ENCODE peak calls at places on chromosomes 5 and 9, in five cellular contexts. H, S, C, J and A are unnamed samples.

GRCh38 chr5:170144286-170145023 is 38.8 kb downstream of the FOXI1 start:
- DNase-seq in H (no peak), S (no peak), C (no peak), J (no peak), A (no peak)

GRCh38 chr5:69136296-69136695 is 30.7 kb upstream of the CCNB1 start:
- DNase-seq in H (no peak), S (no peak), C (no peak), J (no peak), A (peak; percentile 60)

GRCh38 chr9:111542497-111543254 is 17.7 kb downstream of the ZNF483 start:
- DNase-seq in H (no peak), S (no peak), C (no peak), J (no peak), A (no peak)

GRCh38 chr5:15933481-15934207 is 245.9 kb downstream of the MARCHF11 start:
- DNase-seq in H (no peak), S (no peak), C (no peak), J (no peak), A (no peak)

GRCh38 chr9:94782367-94783120 is 56.0 kb downstream of the AOPEP start:
- DNase-seq in H (no peak), S (no peak), C (no peak), J (no peak), A (no peak)

GRCh38 chr9:76441551-76442322 is 17.2 kb upstream of the GCNT1 start:
- DNase-seq in H (no peak), S (no peak), C (no peak), J (no peak), A (no peak)

GRCh38 chr5:62132279-62132678 is 173.7 kb upstream of the KIF2A start:
- DNase-seq in H (no peak), S (no peak), C (no peak), J (no peak), A (no peak)

GRCh38 chr5:89844548-89844947 is 565.0 kb downstream of the CETN3 start:
- DNase-seq in H (no peak), S (no peak), C (no peak), J (no peak), A (no peak)

GRCh38 chr5:115181757-115182156 is 12.0 kb upstream of the TRIM36 start:
- DNase-seq in H (no peak), S (no peak), C (no peak), J (no peak), A (no peak)

GRCh38 chr5:163362806-163363788 is 74.3 kb upstream of the CCNG1 start:
- DNase-seq in H (no peak), S (no peak), C (no peak), J (no peak), A (peak; percentile 77)

GRCh38 chr9:108049671-108050494 is 560.3 kb upstream of the KLF4 start:
- DNase-seq in H (no peak), S (no peak), C (no peak), J (no peak), A (no peak)

GRCh38 chr9:112278152-112278551 is 55.3 kb downstream of the PTBP3 start:
- DNase-seq in H (no peak), S (peak; percentile 6), C (no peak), J (no peak), A (no peak)

GRCh38 chr5:43192558-43193170 is 639 bp downstream of the NIM1K start:
- DNase-seq in H (peak; percentile 16), S (no peak), C (no peak), J (peak; percentile 63), A (no peak)

GRCh38 chr9:83062011-83062652 is 810 bp downstream of the RASEF start:
- DNase-seq in H (peak; percentile 64), S (no peak), C (no peak), J (peak; percentile 62), A (no peak)

GRCh38 chr9:83061036-83061435 is 1.9 kb downstream of the RASEF start:
- DNase-seq in H (peak; percentile 38), S (no peak), C (no peak), J (no peak), A (no peak)

GRCh38 chr9:83059417-83059816 is 3.5 kb downstream of the RASEF start:
- DNase-seq in H (peak; percentile 24), S (no peak), C (no peak), J (no peak), A (no peak)

GRCh38 chr9:83062653-83063527 is at the start of gene RASEF:
- DNase-seq in H (peak; percentile 85), S (no peak), C (no peak), J (no peak), A (no peak)

GRCh38 chr9:83060557-83060956 is 2.4 kb downstream of the RASEF start:
- DNase-seq in H (no peak), S (no peak), C (no peak), J (no peak), A (no peak)
- TF ChIP-seq POLR2AphosphoS5 in H (no peak), S (no peak), C (no peak), J (no peak), A (no peak)

GRCh38 chr5:119112151-119112550 is 41.3 kb downstream of the DMXL1 start:
- DNase-seq in H (no peak), S (no peak), C (no peak), J (no peak), A (no peak)

GRCh38 chr5:119120893-119121292 is 50.0 kb downstream of the DMXL1 start:
- DNase-seq in H (no peak), S (no peak), C (no peak), J (no peak), A (no peak)

GRCh38 chr5:119117237-119117636 is 46.4 kb downstream of the DMXL1 start:
- DNase-seq in H (no peak), S (no peak), C (no peak), J (no peak), A (no peak)
- H3K36me3 ChIP-seq in H (no peaks in the 10 kb centered on the region), S (peaks cover 3% of the 10 kb centered on the region), C (peaks cover 8% of the 10 kb centered on the region), J (peaks cover 62% of the 10 kb centered on the region), A (peaks cover 45% of the 10 kb centered on the region)

DNA sequence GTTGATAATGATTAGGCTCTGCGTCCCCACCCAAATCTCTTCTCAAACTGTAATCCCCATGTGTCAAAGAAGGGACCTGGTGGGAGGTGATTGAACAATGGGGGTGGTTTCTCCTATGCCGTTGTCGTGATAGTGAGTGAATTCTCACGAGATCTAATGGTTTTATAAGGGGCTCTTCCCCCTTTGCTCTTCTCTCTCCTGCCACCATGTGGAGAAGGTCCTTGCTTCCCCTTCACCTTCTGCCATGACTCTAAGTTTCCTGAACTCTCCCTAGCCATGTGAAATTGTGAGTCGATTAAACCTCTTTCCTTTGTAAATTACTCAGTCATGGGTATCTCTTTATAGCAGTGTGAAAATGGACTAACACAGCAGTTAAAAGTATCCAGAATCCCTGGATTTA is 715.2 kb upstream of the DMAC1 start:
- DNase-seq in H (no peak), S (no peak), C (no peak), J (no peak), A (no peak)
- H3K9me3 ChIP-seq in H (no peaks in the 10 kb centered on the region), S (peaks cover 27% of the 10 kb centered on the region), C (no peaks in the 10 kb centered on the region), J (no peaks in the 10 kb centered on the region), A (no peaks in the 10 kb centered on the region)

GRCh38 chr5:40112875-40113274 is 566.8 kb upstream of the PTGER4 start:
- DNase-seq in H (no peak), S (no peak), C (no peak), J (no peak), A (no peak)
- TF ChIP-seq POLR2AphosphoS5 in H (no peak), S (no peak), C (no peak), J (no peak), A (no peak)

DNA sequence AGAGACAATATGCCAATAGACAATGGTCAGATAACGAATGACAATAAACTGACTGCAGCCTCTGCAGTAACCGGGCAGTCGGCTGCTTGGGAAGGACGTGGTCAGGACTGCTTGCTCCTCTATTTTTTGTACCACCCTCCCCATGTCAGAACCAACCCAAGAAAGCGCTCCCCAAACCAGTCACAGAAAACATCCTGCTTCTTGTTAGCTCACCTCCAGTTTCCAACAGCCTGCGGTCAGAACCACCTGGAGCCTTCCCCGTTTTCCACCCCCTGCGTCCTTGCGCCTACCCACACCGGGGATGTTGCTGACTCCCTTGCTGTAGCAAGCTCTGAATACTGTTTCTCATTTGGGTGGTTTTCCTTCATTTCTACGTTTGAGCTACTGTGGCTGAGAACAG is 1.7 kb upstream of the MRNIP start:
- DNase-seq in H (peak; percentile 5), S (no peak), C (no peak), J (peak; percentile 44), A (no peak)
- H3K36me3 ChIP-seq in H (no peaks in the 10 kb centered on the region), S (peaks cover 11% of the 10 kb centered on the region), C (no peaks in the 10 kb centered on the region), J (peaks cover 37% of the 10 kb centered on the region), A (peaks cover 9% of the 10 kb centered on the region)

DNA sequence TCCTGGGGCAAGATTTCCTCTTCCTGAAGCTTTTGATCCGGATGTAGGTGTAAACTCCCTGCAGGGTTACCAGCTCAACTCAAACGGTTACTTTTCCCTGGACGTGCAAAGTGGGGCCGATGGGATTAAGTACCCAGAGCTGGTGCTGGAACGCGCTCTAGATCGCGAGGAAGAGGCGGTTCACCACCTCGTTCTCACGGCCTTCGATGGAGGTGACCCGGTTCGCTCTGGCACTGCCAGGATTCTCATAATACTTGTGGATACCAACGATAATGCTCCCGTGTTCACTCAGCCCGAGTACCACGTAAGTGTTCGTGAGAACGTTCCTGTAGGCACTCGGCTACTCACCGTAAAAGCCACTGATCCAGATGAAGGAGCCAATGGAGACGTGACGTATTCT is 820 bp downstream of the PCDHGA4 start:
- DNase-seq in H (no peak), S (no peak), C (no peak), J (no peak), A (no peak)
- H3K9me3 ChIP-seq in H (peaks cover 77% of the 10 kb centered on the region), S (peaks cover 24% of the 10 kb centered on the region), C (no peaks in the 10 kb centered on the region), J (peaks cover 56% of the 10 kb centered on the region), A (no peaks in the 10 kb centered on the region)

DNA sequence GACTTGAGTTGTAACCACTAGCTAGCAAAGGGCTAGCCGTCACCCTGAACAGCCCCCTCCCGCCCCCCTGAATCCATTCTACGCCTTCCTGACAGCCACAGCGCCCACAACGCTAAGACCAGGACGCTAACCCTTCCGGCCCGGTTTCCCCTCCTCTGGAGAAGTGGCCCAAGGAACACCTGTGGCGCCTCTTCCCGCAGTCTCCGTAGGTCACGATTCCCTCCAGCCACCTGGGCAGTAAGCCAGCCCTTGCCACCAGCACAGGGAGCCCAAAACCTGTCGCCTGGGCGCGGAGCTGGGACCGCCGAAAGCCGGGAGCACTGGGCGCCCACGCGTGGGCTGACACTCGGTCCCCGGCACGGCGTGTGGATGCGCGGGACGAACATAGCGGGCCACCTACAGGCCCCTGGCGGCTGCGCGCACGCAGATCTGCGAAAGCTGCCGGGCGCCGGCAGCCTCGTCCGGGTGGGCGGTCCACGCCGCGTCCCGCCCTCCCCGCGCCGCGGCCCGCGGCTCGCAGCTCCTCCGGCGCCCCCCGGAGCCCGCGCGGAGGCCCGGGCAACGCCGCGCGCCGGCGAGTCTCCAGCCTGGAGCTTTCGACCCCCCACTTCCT is 596 bp downstream of the IRF1 start:
- DNase-seq in H (peak; percentile 69), S (no peak), C (no peak), J (peak; percentile 84), A (no peak)
- TF ChIP-seq POLR2AphosphoS5 in H (no peak), S (no peak), C (no peak), J (no peak), A (no peak)

DNA sequence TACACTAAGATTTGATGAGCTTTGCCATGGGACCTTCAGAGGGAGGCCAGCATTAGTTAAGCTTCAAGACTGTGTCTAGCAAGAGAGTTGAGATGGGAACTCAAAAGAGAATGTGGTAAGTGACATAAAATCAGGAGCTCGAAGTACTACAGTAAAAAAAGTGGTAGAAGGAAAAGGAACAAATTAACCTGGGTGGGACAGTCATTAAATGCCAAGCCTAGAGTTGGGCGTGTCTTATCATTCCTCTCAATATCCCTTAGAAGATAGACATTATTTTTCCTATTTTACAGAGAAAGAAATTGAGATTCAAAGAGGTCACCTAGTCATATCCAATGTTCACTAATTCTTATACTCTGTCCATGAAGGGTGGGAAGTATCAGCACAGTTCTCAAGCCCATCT is 3.3 kb upstream of the TXN start:
- DNase-seq in H (no peak), S (no peak), C (no peak), J (no peak), A (no peak)
- H3K36me3 ChIP-seq in H (no peaks in the 10 kb centered on the region), S (no peaks in the 10 kb centered on the region), C (no peaks in the 10 kb centered on the region), J (no peaks in the 10 kb centered on the region), A (no peaks in the 10 kb centered on the region)